ENCODE peak calls at places on chromosomes 11 and 22, in four cellular contexts. N is K562, T is GM12878, B is HepG2. K is an unnamed sample.

GRCh38 chr11:19670030-19670761 is 42.4 kb upstream of the NAV2 start:
- DNase-seq in B (no peak), T (no peak), N (no peak), K (peak; percentile 46)

GRCh38 chr11:90593099-90593498 is 370.2 kb upstream of the CHORDC1 start:
- DNase-seq in N (no peak), B (no peak), T (no peak), K (no peak)

GRCh38 chr22:26172389-26172990 is 3.2 kb downstream of the SEZ6L start:
- DNase-seq in N (peak; percentile 39), T (no peak), B (peak; percentile 53), K (peak; percentile 22)

GRCh38 chr22:29710922-29711593 is 8.7 kb upstream of the CABP7 start:
- DNase-seq in T (no peak), B (no peak), N (no peak), K (no peak)

GRCh38 chr11:64294665-64295289 is 3.7 kb downstream of the KCNK4 start:
- DNase-seq in B (no peak), T (no peak), N (no peak), K (no peak)

GRCh38 chr11:1719781-1720180 is 22.8 kb downstream of the KRTAP5-6 start:
- DNase-seq in T (no peak), N (no peak), B (no peak), K (no peak)

GRCh38 chr11:73393479-73394415 is 17.5 kb downstream of the RELT start:
- DNase-seq in N (peak; percentile 86), T (no peak), B (peak; percentile 65), K (peak; percentile 83)

GRCh38 chr11:44380009-44380313 is 70.0 kb upstream of the ALX4 start:
- DNase-seq in N (no peak), B (no peak), T (no peak), K (no peak)

GRCh38 chr11:3859373-3859881 is 4.0 kb downstream of the STIM1 start:
- DNase-seq in B (no peak), T (no peak), N (peak; percentile 80), K (no peak)

GRCh38 chr11:85590848-85591483 is 36.2 kb downstream of the DLG2 start:
- DNase-seq in T (no peak), N (peak; percentile 11), B (peak; percentile 2), K (peak; percentile 51)

GRCh38 chr11:44338031-44338430 is 28.1 kb upstream of the ALX4 start:
- DNase-seq in B (no peak), N (no peak), T (no peak), K (no peak)

GRCh38 chr11:95912902-95913560 is 10.9 kb downstream of the MTMR2 start:
- DNase-seq in B (no peak), T (no peak), N (no peak), K (no peak)

GRCh38 chr11:23192256-23192655 is 332.0 kb upstream of the CCDC179 start:
- DNase-seq in B (no peak), N (no peak), T (no peak), K (no peak)

GRCh38 chr22:41264408-41264941 is 21.5 kb downstream of the RANGAP1 start:
- DNase-seq in T (no peak), B (no peak), N (no peak), K (no peak)

GRCh38 chr22:25960375-25960774 is 208.9 kb upstream of the SEZ6L start:
- DNase-seq in T (no peak), B (no peak), N (no peak), K (no peak)

GRCh38 chr22:20646906-20647305 is 127.0 kb upstream of the SERPIND1 start:
- DNase-seq in N (no peak), T (no peak), B (no peak), K (no peak)

GRCh38 chr22:34878996-34879395 is 187.0 kb upstream of the ISX start:
- DNase-seq in B (no peak), T (no peak), N (no peak), K (no peak)

GRCh38 chr11:118239509-118239908 is 12.7 kb downstream of the MPZL3 start:
- DNase-seq in B (no peak), N (no peak), T (no peak), K (no peak)

GRCh38 chr11:126791446-126791845 is 209.1 kb downstream of the KIRREL3 start:
- DNase-seq in B (no peak), T (no peak), N (no peak), K (no peak)

GRCh38 chr11:727281-727701 is 20.0 kb upstream of the TALDO1 start:
- DNase-seq in B (no peak), N (peak; percentile 18), T (no peak), K (no peak)

GRCh38 chr11:61168292-61168691 is 7.1 kb upstream of the VPS37C start:
- DNase-seq in B (no peak), T (no peak), N (no peak), K (no peak)

GRCh38 chr11:130979386-130979972 is 63.2 kb upstream of the SNX19 start:
- DNase-seq in N (no peak), T (no peak), B (no peak), K (peak; percentile 23)

GRCh38 chr11:66143264-66143566 is 73.1 kb downstream of the PACS1 start:
- DNase-seq in N (no peak), T (no peak), B (no peak), K (no peak)

GRCh38 chr22:47034076-47034808 is 271.8 kb downstream of the TBC1D22A start:
- DNase-seq in T (no peak), N (no peak), B (no peak), K (no peak)

GRCh38 chr22:37485006-37485713 is 1.0 kb downstream of the MFNG start:
- DNase-seq in N (no peak), B (no peak), T (no peak), K (no peak)

GRCh38 chr22:42364641-42365336 is 67.4 kb downstream of the NFAM1 start:
- DNase-seq in B (no peak), T (no peak), N (no peak), K (no peak)

GRCh38 chr11:93957553-93957952 is 63.6 kb upstream of the HEPHL1 start:
- DNase-seq in B (no peak), N (no peak), T (no peak), K (no peak)

GRCh38 chr11:88338223-88338661 is 706 bp upstream of the CTSC start:
- DNase-seq in N (peak; percentile 54), B (peak; percentile 77), T (no peak), K (peak; percentile 43)

GRCh38 chr11:133948711-133949110 is 8.1 kb downstream of the IGSF9B start:
- DNase-seq in T (no peak), N (no peak), B (no peak), K (no peak)

GRCh38 chr11:133951484-133952198 is 5.1 kb downstream of the IGSF9B start:
- DNase-seq in B (no peak), T (no peak), N (no peak), K (no peak)

GRCh38 chr11:133952199-133953190 is 4.3 kb downstream of the IGSF9B start:
- DNase-seq in N (no peak), B (no peak), T (no peak), K (no peak)

GRCh38 chr11:133953571-133953970 is 3.2 kb downstream of the IGSF9B start:
- DNase-seq in B (no peak), N (no peak), T (no peak), K (no peak)

GRCh38 chr11:133950874-133951483 is 5.8 kb downstream of the IGSF9B start:
- DNase-seq in B (no peak), T (no peak), N (no peak), K (no peak)
- H3K4me2 ChIP-seq in B (no peak overlapping the region), T (peak overlapping the region; percentile 17), N (no peak overlapping the region), K (no peak overlapping the region)

GRCh38 chr11:48123249-48123875 is 93.2 kb upstream of the OR4B1 start:
- DNase-seq in N (no peak), B (no peak), T (no peak), K (no peak)
- TF ChIP-seq ESRRA in N (no peak), B (no peak), T (no peak), K (no peak)

DNA sequence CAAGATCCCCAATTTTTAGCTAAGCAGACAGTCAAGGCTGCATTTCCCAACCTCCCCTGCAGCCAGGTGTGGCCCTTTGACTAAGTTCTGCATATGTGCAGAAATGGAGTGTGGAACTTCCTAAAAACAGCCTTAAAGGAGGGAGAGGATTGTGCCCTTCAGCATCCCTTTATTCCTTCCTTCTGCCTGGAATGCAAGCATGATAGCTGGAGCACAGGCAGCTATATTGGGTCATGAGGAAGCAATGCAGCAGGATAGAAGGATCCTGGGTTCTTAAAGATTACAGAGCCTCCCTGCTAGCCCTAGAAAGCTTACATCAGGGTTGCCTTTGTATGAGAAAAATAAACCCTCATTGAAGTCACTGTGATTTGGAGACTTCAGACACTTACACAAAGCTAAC is 29.9 kb downstream of the FADD start:
- DNase-seq in B (no peak), N (no peak), T (no peak), K (no peak)
- H3K4me2 ChIP-seq in B (no peak overlapping the region), N (no peak overlapping the region), T (no peak overlapping the region), K (peak overlapping the region; percentile 78)

GRCh38 chr11:123594188-123594901 is 60.1 kb downstream of the SCN3B start:
- DNase-seq in B (no peak), T (no peak), N (no peak), K (no peak)
- TF ChIP-seq ESRRA in B (no peak), T (no peak), N (no peak), K (no peak)

GRCh38 chr11:12841946-12842630 is 167.0 kb upstream of the RASSF10 start:
- DNase-seq in T (no peak), N (peak; percentile 43), B (no peak), K (no peak)
- H3K4me2 ChIP-seq in T (peak overlapping the region; percentile 13), N (peak overlapping the region; percentile 48), B (no peak overlapping the region), K (peak overlapping the region; percentile 54)

GRCh38 chr22:44405661-44406060 is 92.4 kb downstream of the RTL6 start:
- DNase-seq in T (no peak), N (no peak), B (no peak), K (no peak)
- TF ChIP-seq ESRRA in T (no peak), N (no peak), B (no peak), K (no peak)

GRCh38 chr22:22046370-22046769 is 63.8 kb upstream of the TOP3B start:
- DNase-seq in B (no peak), T (no peak), N (no peak), K (no peak)
- H3K4me2 ChIP-seq in B (no peak overlapping the region), T (peak overlapping the region; percentile 17), N (no peak overlapping the region), K (no peak overlapping the region)

GRCh38 chr22:17100621-17101020 is 15.8 kb downstream of the IL17RA start:
- DNase-seq in B (no peak), N (no peak), T (no peak), K (no peak)
- TF ChIP-seq ESRRA in B (no peak), N (no peak), T (no peak), K (no peak)

GRCh38 chr22:22879675-22880029 is 8.0 kb upstream of the IGLL5 start:
- DNase-seq in T (no peak), B (no peak), N (no peak), K (no peak)
- H3K4me2 ChIP-seq in T (no peak overlapping the region), B (no peak overlapping the region), N (no peak overlapping the region), K (no peak overlapping the region)